ENCODE peak calls at places on chromosomes 16 and 17, in four cellular contexts. A is cardiac muscle cell, X is right cardiac atrium, K is H1. C is an unnamed sample. For H3K4me1 and H3K9me3, the result is how much of the 10 kb centered on the place peaks cover.

GRCh38 chr17:31877341-31877740 is 18.3 kb upstream of the COPRS start:
- DNase-seq in A (no peak), X (no peak), K (no peak), C (no peak)

GRCh38 chr17:28370035-28370743 is at the start of gene VTN:
- DNase-seq in A (peak), X (peak), K (no peak), C (peak)

GRCh38 chr16:88835383-88835782 is 21.4 kb downstream of the GALNS start:
- DNase-seq in A (peak), X (no peak), K (no peak), C (no peak)

GRCh38 chr17:50354198-50354597 is 8.3 kb downstream of the XYLT2 start:
- DNase-seq in A (no peak), X (no peak), K (no peak), C (no peak)

GRCh38 chr16:50585331-50585776 is 37.2 kb downstream of the NKD1 start:
- DNase-seq in A (peak), X (peak), K (no peak), C (no peak)

GRCh38 chr16:80620656-80621605 is 80.1 kb downstream of the DYNLRB2 start:
- DNase-seq in A (no peak), X (no peak), K (no peak), C (no peak)

GRCh38 chr17:56785396-56785795 is 48.3 kb downstream of the C17orf67 start:
- DNase-seq in A (no peak), X (no peak), K (no peak), C (no peak)

GRCh38 chr17:43723697-43724359 is 34.8 kb downstream of the SOST start:
- DNase-seq in A (peak), X (peak), K (no peak), C (peak)

GRCh38 chr16:82735176-82735575 is 108.4 kb downstream of the CDH13 start:
- DNase-seq in A (peak), X (no peak), K (no peak), C (no peak)

GRCh38 chr17:48624544-48625501 is 1.3 kb downstream of the HOXB9 start:
- DNase-seq in A (no peak), X (no peak), K (peak), C (no peak)

GRCh38 chr17:77644181-77644972 is 314.1 kb upstream of the TNRC6C start:
- DNase-seq in A (no peak), X (no peak), K (no peak), C (no peak)

GRCh38 chr17:28004344-28004743 is 38.1 kb upstream of the NLK start:
- DNase-seq in A (no peak), X (no peak), K (no peak), C (no peak)

GRCh38 chr16:14304891-14305459 is 233.9 kb downstream of the MRTFB start:
- DNase-seq in A (no peak), X (no peak), K (no peak), C (no peak)

GRCh38 chr16:14308357-14308723 is 237.2 kb downstream of the MRTFB start:
- DNase-seq in A (no peak), X (peak), K (no peak), C (no peak)

GRCh38 chr16:14307623-14308356 is 236.7 kb downstream of the MRTFB start:
- DNase-seq in A (no peak), X (peak), K (no peak), C (no peak)

GRCh38 chr16:14307059-14307531 is 236.0 kb downstream of the MRTFB start:
- DNase-seq in A (no peak), X (no peak), K (no peak), C (no peak)

GRCh38 chr16:14306485-14307058 is 235.5 kb downstream of the MRTFB start:
- DNase-seq in A (no peak), X (peak), K (no peak), C (no peak)
- H3K4me3 ChIP-seq in A (no peak), X (no peak), K (no peak), C (no peak)

GRCh38 chr17:81419333-81419885 is 24.2 kb downstream of the BAHCC1 start:
- DNase-seq in A (peak), X (peak), K (no peak), C (peak)
- H3K4me1 ChIP-seq in A (under half), X (under half), K (under half), C (under half)

DNA sequence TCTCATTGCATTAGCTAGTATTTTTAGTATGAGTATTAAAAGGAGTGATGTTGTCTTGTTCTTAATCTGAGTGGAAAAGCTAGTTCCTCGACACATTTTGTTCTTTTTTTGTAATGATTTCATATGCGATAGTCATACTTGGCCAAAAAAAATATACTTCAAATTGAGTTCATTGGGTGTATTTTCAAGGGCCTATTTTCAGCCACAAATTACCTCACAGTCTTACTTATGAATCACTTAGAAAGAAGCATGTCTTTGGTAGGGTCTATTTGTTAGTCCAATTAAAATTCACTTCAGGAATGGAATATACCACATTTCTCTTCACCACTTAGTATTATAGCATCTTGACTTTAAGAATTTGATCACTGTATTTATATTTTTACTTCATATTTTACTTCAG is 337.2 kb downstream of the CDH11 start:
- DNase-seq in A (no peak), X (no peak), K (no peak), C (no peak)
- H3K9me3 ChIP-seq in A (under half), X (under half), K (under half), C (under half)

DNA sequence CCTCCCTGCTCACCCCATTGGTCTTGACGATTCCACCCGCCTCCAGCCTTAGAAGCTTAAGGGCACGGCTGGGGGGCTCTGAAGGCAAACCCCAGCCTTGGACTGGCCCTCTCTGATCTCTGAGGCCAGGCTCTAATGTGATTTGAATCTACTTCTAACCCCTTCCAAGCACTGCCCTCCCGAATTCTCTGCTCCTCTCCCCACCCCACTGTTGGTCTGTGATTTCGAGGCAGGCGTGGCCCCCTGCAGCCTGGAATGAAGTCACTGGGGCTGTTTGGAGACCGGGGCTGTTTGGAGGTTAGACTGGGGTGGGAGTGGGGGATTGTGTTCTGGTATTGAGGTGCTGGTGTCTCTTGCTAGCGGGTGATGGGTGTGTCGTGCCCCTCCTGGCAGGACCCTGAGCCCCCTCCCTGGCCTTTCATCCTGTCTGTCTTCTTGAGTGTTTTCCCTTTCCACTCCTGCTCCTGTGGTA is 2.2 kb downstream of the GRB7 start:
- DNase-seq in A (no peak), X (no peak), K (no peak), C (no peak)
- H3K4me3 ChIP-seq in A (no peak), X (no peak), K (peak), C (no peak)

GRCh38 chr17:42518046-42518754 is 17.8 kb upstream of the NAGLU start:
- DNase-seq in A (peak), X (peak), K (no peak), C (no peak)

GRCh38 chr17:42520540-42520951 is 15.5 kb upstream of the NAGLU start:
- DNase-seq in A (no peak), X (peak), K (peak), C (peak)

GRCh38 chr17:42518755-42519545 is 17.1 kb upstream of the NAGLU start:
- DNase-seq in A (peak), X (peak), K (no peak), C (peak)

GRCh38 chr17:42521036-42521435 is 15.0 kb upstream of the NAGLU start:
- DNase-seq in A (no peak), X (peak), K (no peak), C (no peak)

DNA sequence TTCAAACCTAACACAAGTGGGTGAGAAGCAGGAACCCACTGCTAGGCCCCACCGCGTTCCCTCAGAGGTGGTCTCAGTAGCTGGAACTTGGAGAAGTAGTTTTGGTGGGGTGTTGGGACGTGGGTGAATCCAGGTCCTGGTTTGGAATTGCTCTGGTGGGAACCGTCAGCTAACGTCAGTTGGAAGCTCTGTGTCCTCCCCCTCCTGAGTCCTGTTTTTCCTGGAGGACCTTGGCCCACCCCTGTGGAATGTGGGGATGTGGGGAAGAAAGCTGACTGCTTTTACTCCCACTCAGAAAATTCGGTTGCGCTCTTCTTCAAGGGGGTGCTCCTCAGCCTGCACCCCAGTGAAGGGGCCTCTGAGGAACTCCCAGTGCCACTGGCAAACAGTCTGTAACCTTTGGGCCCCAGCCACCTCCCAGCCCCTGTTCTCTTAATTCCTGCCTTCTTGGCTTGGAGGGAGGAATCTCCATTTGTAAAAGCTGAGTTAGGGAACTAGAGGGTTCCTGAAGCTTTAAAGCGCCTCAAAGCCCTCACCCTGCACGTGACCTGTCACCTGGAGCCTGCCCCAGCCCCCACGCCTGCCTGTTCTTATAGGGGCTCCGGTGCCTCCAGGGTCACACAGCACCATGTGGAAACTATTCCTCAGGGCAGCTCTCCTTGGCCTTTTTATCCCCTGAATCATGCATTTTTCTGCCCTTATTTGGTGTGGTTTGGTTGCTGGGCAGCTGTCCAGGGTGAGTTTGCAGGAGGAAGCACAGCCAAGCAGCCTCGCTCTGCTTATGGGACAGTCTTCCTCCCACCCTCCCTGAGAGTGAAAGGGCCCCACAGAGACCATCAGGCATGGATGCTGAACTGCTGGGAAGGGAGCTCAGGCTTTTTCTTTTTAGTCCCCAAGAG is 16.2 kb upstream of the NAGLU start:
- DNase-seq in A (peak), X (peak), K (peak), C (no peak)
- H3K4me1 ChIP-seq in A (under half), X (under half), K (under half), C (under half)

GRCh38 chr17:21300601-21301571 is 16.4 kb downstream of the MAP2K3 start:
- DNase-seq in A (no peak), X (peak), K (no peak), C (no peak)
- H3K9me3 ChIP-seq in A (under half), X (under half), K (under half), C (under half)

GRCh38 chr16:3009568-3010390 is 2.9 kb upstream of the CLDN9 start:
- DNase-seq in A (no peak), X (no peak), K (peak), C (no peak)

GRCh38 chr16:3008749-3009088 is 4.0 kb upstream of the CLDN9 start:
- DNase-seq in A (no peak), X (no peak), K (no peak), C (no peak)

GRCh38 chr16:3007059-3007956 is 5.4 kb upstream of the CLDN9 start:
- DNase-seq in A (no peak), X (no peak), K (no peak), C (no peak)

GRCh38 chr16:3010510-3010909 is 2.2 kb upstream of the CLDN9 start:
- DNase-seq in A (no peak), X (no peak), K (no peak), C (no peak)

DNA sequence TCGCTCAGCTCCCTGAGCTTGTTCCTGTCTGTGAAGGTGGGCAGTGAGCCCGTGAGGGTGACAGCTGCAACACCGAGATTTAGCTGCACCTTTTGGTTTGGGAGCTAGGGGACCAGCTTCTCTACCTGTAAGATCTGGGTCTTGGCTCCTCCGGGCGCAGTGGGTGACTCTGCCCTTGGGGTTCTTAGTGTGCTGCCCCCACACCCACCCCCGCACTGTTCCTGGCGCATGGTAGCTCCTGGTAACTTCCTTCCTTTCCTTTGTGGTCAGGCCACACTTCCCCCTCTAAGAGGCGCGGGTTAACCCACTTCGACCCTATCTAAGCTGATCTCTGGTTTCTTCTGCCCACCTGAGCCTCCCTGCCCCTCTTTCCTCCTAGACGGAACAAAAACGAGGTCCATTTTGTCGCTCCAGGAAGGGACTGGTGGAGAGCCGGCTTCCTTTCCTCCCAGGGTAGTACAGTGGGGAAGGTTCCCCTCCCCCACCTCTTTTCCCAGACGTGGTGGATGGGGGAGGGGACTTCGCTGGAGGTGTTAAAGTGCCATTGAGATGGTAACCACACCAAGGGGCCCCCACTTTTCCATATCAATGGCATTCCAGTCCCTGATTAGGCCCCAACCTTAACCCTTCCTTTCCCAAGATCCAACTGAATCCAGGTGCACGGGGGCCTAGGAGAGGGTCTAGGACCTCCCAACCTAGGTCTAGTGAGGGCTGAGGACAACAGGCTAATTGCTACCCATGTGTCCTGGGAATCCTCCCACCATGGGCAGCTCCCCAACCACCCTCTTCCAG is 4.6 kb upstream of the CLDN9 start:
- DNase-seq in A (no peak), X (no peak), K (peak), C (no peak)
- H3K4me3 ChIP-seq in A (no peak), X (no peak), K (peak), C (no peak)

GRCh38 chr16:87833548-87833947 is 35.8 kb downstream of the SLC7A5 start:
- DNase-seq in A (no peak), X (no peak), K (no peak), C (no peak)
- H3K4me1 ChIP-seq in A (under half), X (under half), K (under half), C (under half)

DNA sequence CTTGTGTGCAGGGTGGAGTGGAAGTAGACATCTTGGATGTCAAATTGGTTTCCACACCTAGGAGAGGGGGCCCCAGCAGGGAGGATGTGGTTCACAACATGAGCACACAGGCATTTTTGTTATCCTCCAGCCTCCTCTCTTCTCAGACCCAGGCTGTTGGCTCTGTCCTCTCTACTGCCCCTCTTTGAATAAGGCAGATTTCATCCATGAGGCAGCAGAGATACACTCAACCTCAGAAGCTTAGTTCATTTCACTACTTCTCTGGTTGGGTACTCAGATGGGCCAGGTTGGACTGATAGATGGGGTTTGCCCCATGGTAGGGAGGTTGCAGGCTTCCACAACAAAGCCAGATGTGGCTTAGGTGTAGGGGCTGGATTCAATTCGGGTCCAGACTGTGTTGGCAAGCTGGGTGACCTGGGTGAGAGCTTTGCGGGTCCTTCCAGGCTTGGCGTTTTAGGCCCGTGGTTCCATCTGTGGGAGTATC is 22.2 kb upstream of the NFATC3 start:
- DNase-seq in A (no peak), X (no peak), K (no peak), C (no peak)
- H3K9me3 ChIP-seq in A (under half), X (under half), K (under half), C (under half)